ENCODE peak calls at places on chromosomes 16 and 17, in eight cellular contexts. D is Panc1; V is aorta; S is Peyer's patch; U is GM23248; T is CD8-positive, alpha-beta T cell; G is hepatocyte; B is endothelial cell of umbilical vein. M is an unnamed sample.
A peak's percentile ranks its signal among the peaks of the same experiment; 100 is the strongest.

GRCh38 chr17:67696853-67697505 is 20.8 kb upstream of the NOL11 start:
- DNase-seq in U (no peak), T (no peak), G (no peak), S (no peak), B (no peak), V (no peak), D (no peak), M (no peak)

GRCh38 chr16:87806608-87807546 is 41.1 kb upstream of the KLHDC4 start:
- DNase-seq in B (peak; percentile 66), S (peak; percentile 75), U (peak; percentile 94), T (peak; percentile 62), V (peak; percentile 78), G (peak; percentile 86), D (peak; percentile 41), M (peak; percentile 85)

GRCh38 chr17:57281887-57282653 is 25.7 kb downstream of the MSI2 start:
- DNase-seq in B (no peak), D (no peak), T (peak; percentile 14), G (no peak), U (no peak), S (no peak), V (no peak), M (no peak)

GRCh38 chr16:55467898-55468297 is 11.1 kb upstream of the MMP2 start:
- DNase-seq in T (no peak), B (no peak), U (no peak), V (no peak), D (no peak), S (no peak), G (no peak), M (no peak)

GRCh38 chr17:27244481-27245223 is 49.3 kb upstream of the WSB1 start:
- DNase-seq in D (no peak), B (peak; percentile 66), U (peak; percentile 94), S (no peak), V (peak; percentile 79), G (peak; percentile 70), T (no peak), M (peak; percentile 90)

GRCh38 chr17:56756536-56756935 is 77.2 kb downstream of the C17orf67 start:
- DNase-seq in T (no peak), G (peak; percentile 30), U (peak; percentile 95), S (no peak), V (no peak), B (peak; percentile 27), D (no peak), M (no peak)

GRCh38 chr17:73359255-73359816 is 47.5 kb upstream of the CDC42EP4 start:
- DNase-seq in T (no peak), D (no peak), G (no peak), V (no peak), U (no peak), S (no peak), B (no peak), M (no peak)

GRCh38 chr16:50692999-50693781 is at the start of gene NOD2:
- DNase-seq in S (no peak), G (peak; percentile 34), V (peak; percentile 86), D (no peak), U (peak; percentile 38), B (no peak), T (peak; percentile 30), M (no peak)

GRCh38 chr16:50151744-50152143 is 1.4 kb upstream of the TENT4B start:
- DNase-seq in V (no peak), G (no peak), B (no peak), D (no peak), S (no peak), U (no peak), T (no peak), M (no peak)

GRCh38 chr16:10951016-10951415 is 6.7 kb downstream of the CLEC16A start:
- DNase-seq in G (no peak), S (no peak), V (no peak), B (no peak), T (no peak), D (no peak), U (peak; percentile 50), M (no peak)

GRCh38 chr17:33684714-33685113 is 391.6 kb upstream of the ASIC2 start:
- DNase-seq in G (no peak), B (no peak), V (no peak), T (no peak), D (no peak), U (no peak), S (no peak), M (no peak)

GRCh38 chr17:37829446-37830142 is 84.7 kb upstream of the HNF1B start:
- DNase-seq in V (no peak), G (no peak), B (no peak), U (no peak), T (no peak), S (no peak), D (no peak), M (no peak)

GRCh38 chr17:19264277-19264676 is 27.1 kb downstream of the EPN2 start:
- DNase-seq in S (no peak), T (no peak), B (no peak), U (no peak), V (no peak), G (no peak), D (no peak), M (no peak)

GRCh38 chr17:57665128-57665527 is 80.0 kb downstream of the CCDC182 start:
- DNase-seq in V (no peak), U (no peak), B (no peak), D (no peak), G (no peak), T (no peak), S (peak; percentile 15), M (no peak)

GRCh38 chr17:65074778-65075250 is 18.3 kb upstream of the GNA13 start:
- DNase-seq in U (no peak), T (no peak), B (peak; percentile 94), V (no peak), D (no peak), G (peak; percentile 72), S (peak; percentile 65), M (no peak)

GRCh38 chr16:641326-642188 is at the start of gene MCRIP2:
- DNase-seq in U (peak; percentile 88), V (peak; percentile 93), G (peak; percentile 95), B (peak; percentile 62), T (peak; percentile 59), D (no peak), S (peak; percentile 94), M (peak; percentile 95)

GRCh38 chr16:89815639-89816348 is 653 bp downstream of the FANCA start:
- DNase-seq in G (no peak), U (peak; percentile 29), S (no peak), V (no peak), B (no peak), T (no peak), D (no peak), M (peak; percentile 28)

GRCh38 chr16:80518436-80518835 is 22.4 kb upstream of the DYNLRB2 start:
- DNase-seq in G (no peak), U (peak; percentile 40), B (no peak), V (no peak), T (peak; percentile 7), D (no peak), S (no peak), M (no peak)

GRCh38 chr17:42129109-42129837 is 6.7 kb downstream of the HSPB9 start:
- DNase-seq in D (no peak), U (no peak), T (no peak), B (no peak), S (no peak), V (no peak), G (no peak), M (no peak)

GRCh38 chr16:1908983-1909382 is 9.2 kb downstream of the HS3ST6 start:
- DNase-seq in B (no peak), T (no peak), S (peak; percentile 46), U (no peak), V (peak; percentile 69), G (no peak), D (no peak), M (no peak)

GRCh38 chr16:2324296-2324859 is 16.1 kb downstream of the ABCA3 start:
- DNase-seq in B (no peak), V (no peak), T (no peak), G (no peak), S (no peak), D (no peak), U (no peak), M (no peak)

GRCh38 chr16:69522732-69523404 is 42.9 kb upstream of the NFAT5 start:
- DNase-seq in T (no peak), V (no peak), S (no peak), U (no peak), D (no peak), G (no peak), B (no peak), M (no peak)

GRCh38 chr16:87496101-87496801 is 3.4 kb upstream of the ZCCHC14 start:
- DNase-seq in B (no peak), G (no peak), S (peak; percentile 50), U (no peak), V (peak; percentile 71), T (peak; percentile 15), D (no peak), M (no peak)

GRCh38 chr16:57738844-57739243 is 3.3 kb downstream of the KATNB1 start:
- DNase-seq in V (no peak), U (no peak), D (no peak), G (no peak), T (no peak), S (no peak), B (no peak), M (no peak)
- H3K4me1 ChIP-seq in V (peaks cover 3% of the 10 kb centered on the region), U (peaks cover 14% of the 10 kb centered on the region), D (peaks cover 4% of the 10 kb centered on the region), G (peaks cover 19% of the 10 kb centered on the region), T (peaks cover 21% of the 10 kb centered on the region), S (peaks cover 24% of the 10 kb centered on the region), B (peaks cover 19% of the 10 kb centered on the region), M (peaks cover 17% of the 10 kb centered on the region)

DNA sequence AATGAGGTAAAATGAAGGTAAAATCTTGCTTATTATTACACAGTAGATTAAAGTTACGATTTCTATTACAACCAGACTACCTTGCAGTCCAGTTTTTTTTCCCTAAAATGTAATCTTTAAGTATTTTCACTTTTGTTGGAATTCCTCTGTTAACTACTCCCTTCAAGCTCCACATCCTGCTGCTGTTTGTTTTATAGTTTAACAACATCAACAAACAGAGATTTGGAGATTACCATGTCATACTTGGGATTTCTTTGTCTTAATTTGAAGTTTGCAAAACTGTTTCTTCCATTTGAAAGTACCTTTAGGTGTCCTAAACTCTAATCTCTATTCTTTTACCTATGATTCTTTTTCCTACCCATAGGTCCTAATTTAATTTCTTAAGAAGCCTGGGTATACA is 83.3 kb downstream of the ABHD15 start:
- DNase-seq in T (no peak), B (no peak), U (no peak), V (no peak), S (no peak), D (no peak), G (no peak), M (no peak)
- H3K27ac ChIP-seq in T (no peak overlapping the region), B (no peak overlapping the region), U (no peak overlapping the region), V (no peak overlapping the region), S (no peak overlapping the region), D (no peak overlapping the region), G (no peak overlapping the region), M (no peak overlapping the region)

DNA sequence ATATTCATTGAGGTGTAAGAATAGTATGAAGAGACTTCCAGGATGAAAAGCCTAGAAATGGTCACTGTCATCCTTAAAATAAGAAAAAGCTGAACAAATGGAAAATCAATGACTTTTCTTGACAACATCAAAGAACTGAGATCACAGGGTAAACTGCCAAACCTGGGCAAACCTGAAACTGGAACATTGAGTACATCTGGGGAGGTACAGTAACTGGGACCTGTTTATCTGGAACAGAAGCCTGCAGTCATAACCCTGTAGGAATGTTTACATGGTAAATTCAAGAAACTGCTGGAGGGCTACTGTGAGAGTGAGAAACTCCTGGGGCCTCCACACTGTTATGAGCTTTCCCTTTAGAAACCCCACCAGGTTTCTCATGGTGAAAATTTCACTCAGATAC is 130.1 kb upstream of the PIRT start:
- DNase-seq in S (no peak), T (no peak), U (no peak), V (no peak), D (no peak), G (no peak), B (no peak), M (no peak)
- H3K4me1 ChIP-seq in S (no peaks in the 10 kb centered on the region), T (no peaks in the 10 kb centered on the region), U (no peaks in the 10 kb centered on the region), V (no peaks in the 10 kb centered on the region), D (no peaks in the 10 kb centered on the region), G (no peaks in the 10 kb centered on the region), B (no peaks in the 10 kb centered on the region), M (no peaks in the 10 kb centered on the region)

GRCh38 chr17:6212766-6213165 is 142.6 kb downstream of the WSCD1 start:
- DNase-seq in B (no peak), T (no peak), U (no peak), S (no peak), D (no peak), V (no peak), G (no peak), M (no peak)
- H3K27ac ChIP-seq in B (no peak overlapping the region), T (no peak overlapping the region), U (no peak overlapping the region), S (no peak overlapping the region), D (no peak overlapping the region), V (no peak overlapping the region), G (no peak overlapping the region), M (no peak overlapping the region)